ENCODE peak calls at places on chromosomes 13 and 19, in nine cellular contexts. One of them, this sample, is unnamed.

GRCh38 chr13:24459234-24459633 is 53.3 kb downstream of the PARP4 start:
- DNase-seq in GM13977: peak; percentile 65
- DNase-seq in natural killer cell treated with Interleukin-12 subunit alpha and Interleukin-12 subunit beta and Interleukin-15 and Interleukin-18, amount 100 ng/mL, for 72 hours: no peak
- DNase-seq in NCI-H1930: no peak
- DNase-seq in ovary: no peak
- DNase-seq in GM04503: peak; percentile 34
- DNase-seq in mesothelial cell of epicardium: no peak
- DNase-seq in dorsolateral prefrontal cortex: no peak
- DNase-seq in NCI-H1417 treated with DMSO at 0.1 percent for 48 hours: no peak
- DNase-seq in this sample: peak; percentile 2

GRCh38 chr13:91220872-91221271 is 126.6 kb upstream of the MIR17HG start:
- DNase-seq in GM13977: no peak
- DNase-seq in GM04503: no peak
- DNase-seq in NCI-H1930: no peak
- DNase-seq in mesothelial cell of epicardium: no peak
- DNase-seq in NCI-H1417 treated with DMSO at 0.1 percent for 48 hours: no peak
- DNase-seq in natural killer cell treated with Interleukin-12 subunit alpha and Interleukin-12 subunit beta and Interleukin-15 and Interleukin-18, amount 100 ng/mL, for 72 hours: no peak
- DNase-seq in ovary: no peak
- DNase-seq in dorsolateral prefrontal cortex: no peak
- DNase-seq in this sample: no peak

GRCh38 chr13:37621811-37622361 is 23.3 kb upstream of the POSTN start:
- DNase-seq in GM13977: no peak
- DNase-seq in GM04503: peak; percentile 61
- DNase-seq in dorsolateral prefrontal cortex: no peak
- DNase-seq in NCI-H1417 treated with DMSO at 0.1 percent for 48 hours: no peak
- DNase-seq in NCI-H1930: no peak
- DNase-seq in ovary: no peak
- DNase-seq in mesothelial cell of epicardium: no peak
- DNase-seq in natural killer cell treated with Interleukin-12 subunit alpha and Interleukin-12 subunit beta and Interleukin-15 and Interleukin-18, amount 100 ng/mL, for 72 hours: no peak
- DNase-seq in this sample: no peak

GRCh38 chr19:3062165-3063105 is at the start of gene TLE5:
- DNase-seq in NCI-H1417 treated with DMSO at 0.1 percent for 48 hours: no peak
- DNase-seq in GM04503: no peak
- DNase-seq in natural killer cell treated with Interleukin-12 subunit alpha and Interleukin-12 subunit beta and Interleukin-15 and Interleukin-18, amount 100 ng/mL, for 72 hours: peak; percentile 75
- DNase-seq in GM13977: peak; percentile 91
- DNase-seq in dorsolateral prefrontal cortex: no peak
- DNase-seq in NCI-H1930: peak; percentile 20
- DNase-seq in ovary: peak; percentile 81
- DNase-seq in mesothelial cell of epicardium: peak; percentile 39
- DNase-seq in this sample: no peak

GRCh38 chr19:47296036-47296435 is 13.6 kb upstream of the C5AR1 start:
- DNase-seq in mesothelial cell of epicardium: peak; percentile 64
- DNase-seq in GM04503: no peak
- DNase-seq in NCI-H1417 treated with DMSO at 0.1 percent for 48 hours: no peak
- DNase-seq in dorsolateral prefrontal cortex: peak; percentile 72
- DNase-seq in natural killer cell treated with Interleukin-12 subunit alpha and Interleukin-12 subunit beta and Interleukin-15 and Interleukin-18, amount 100 ng/mL, for 72 hours: peak; percentile 82
- DNase-seq in ovary: peak; percentile 63
- DNase-seq in GM13977: peak; percentile 83
- DNase-seq in NCI-H1930: peak; percentile 78
- DNase-seq in this sample: no peak

GRCh38 chr13:91698767-91699166 is 300.3 kb downstream of the GPC5 start:
- DNase-seq in mesothelial cell of epicardium: no peak
- DNase-seq in GM04503: no peak
- DNase-seq in natural killer cell treated with Interleukin-12 subunit alpha and Interleukin-12 subunit beta and Interleukin-15 and Interleukin-18, amount 100 ng/mL, for 72 hours: no peak
- DNase-seq in GM13977: no peak
- DNase-seq in dorsolateral prefrontal cortex: no peak
- DNase-seq in NCI-H1417 treated with DMSO at 0.1 percent for 48 hours: no peak
- DNase-seq in ovary: no peak
- DNase-seq in NCI-H1930: no peak
- DNase-seq in this sample: no peak

GRCh38 chr13:92602560-92602959 is 624.0 kb upstream of the GPC6 start:
- DNase-seq in NCI-H1417 treated with DMSO at 0.1 percent for 48 hours: no peak
- DNase-seq in natural killer cell treated with Interleukin-12 subunit alpha and Interleukin-12 subunit beta and Interleukin-15 and Interleukin-18, amount 100 ng/mL, for 72 hours: no peak
- DNase-seq in mesothelial cell of epicardium: no peak
- DNase-seq in GM13977: no peak
- DNase-seq in dorsolateral prefrontal cortex: no peak
- DNase-seq in ovary: no peak
- DNase-seq in NCI-H1930: no peak
- DNase-seq in GM04503: no peak
- DNase-seq in this sample: no peak

GRCh38 chr19:44643605-44644390 is at the start of gene PVR:
- DNase-seq in natural killer cell treated with Interleukin-12 subunit alpha and Interleukin-12 subunit beta and Interleukin-15 and Interleukin-18, amount 100 ng/mL, for 72 hours: peak; percentile 78
- DNase-seq in NCI-H1930: peak; percentile 65
- DNase-seq in NCI-H1417 treated with DMSO at 0.1 percent for 48 hours: peak; percentile 2
- DNase-seq in dorsolateral prefrontal cortex: peak; percentile 44
- DNase-seq in GM13977: peak; percentile 77
- DNase-seq in ovary: peak; percentile 77
- DNase-seq in mesothelial cell of epicardium: peak; percentile 49
- DNase-seq in GM04503: no peak
- DNase-seq in this sample: no peak

GRCh38 chr19:10305139-10305806 is 4.3 kb downstream of the ZGLP1 start:
- DNase-seq in GM04503: no peak
- DNase-seq in dorsolateral prefrontal cortex: peak; percentile 50
- DNase-seq in mesothelial cell of epicardium: no peak
- DNase-seq in NCI-H1417 treated with DMSO at 0.1 percent for 48 hours: no peak
- DNase-seq in natural killer cell treated with Interleukin-12 subunit alpha and Interleukin-12 subunit beta and Interleukin-15 and Interleukin-18, amount 100 ng/mL, for 72 hours: no peak
- DNase-seq in NCI-H1930: no peak
- DNase-seq in GM13977: no peak
- DNase-seq in ovary: no peak
- DNase-seq in this sample: no peak

GRCh38 chr19:3124630-3125029 is 11.2 kb upstream of the GNA15 start:
- DNase-seq in dorsolateral prefrontal cortex: no peak
- DNase-seq in GM04503: no peak
- DNase-seq in natural killer cell treated with Interleukin-12 subunit alpha and Interleukin-12 subunit beta and Interleukin-15 and Interleukin-18, amount 100 ng/mL, for 72 hours: no peak
- DNase-seq in NCI-H1417 treated with DMSO at 0.1 percent for 48 hours: no peak
- DNase-seq in ovary: no peak
- DNase-seq in mesothelial cell of epicardium: no peak
- DNase-seq in NCI-H1930: no peak
- DNase-seq in GM13977: no peak
- DNase-seq in this sample: no peak

GRCh38 chr19:3369337-3370213 is 3.2 kb downstream of the NFIC start:
- DNase-seq in ovary: peak; percentile 71
- DNase-seq in GM13977: peak; percentile 75
- DNase-seq in mesothelial cell of epicardium: no peak
- DNase-seq in dorsolateral prefrontal cortex: no peak
- DNase-seq in GM04503: no peak
- DNase-seq in NCI-H1417 treated with DMSO at 0.1 percent for 48 hours: no peak
- DNase-seq in NCI-H1930: no peak
- DNase-seq in natural killer cell treated with Interleukin-12 subunit alpha and Interleukin-12 subunit beta and Interleukin-15 and Interleukin-18, amount 100 ng/mL, for 72 hours: no peak
- DNase-seq in this sample: no peak

GRCh38 chr13:42280537-42280936 is 8.6 kb downstream of the AKAP11 start:
- DNase-seq in NCI-H1930: no peak
- DNase-seq in natural killer cell treated with Interleukin-12 subunit alpha and Interleukin-12 subunit beta and Interleukin-15 and Interleukin-18, amount 100 ng/mL, for 72 hours: no peak
- DNase-seq in GM04503: no peak
- DNase-seq in GM13977: no peak
- DNase-seq in mesothelial cell of epicardium: no peak
- DNase-seq in NCI-H1417 treated with DMSO at 0.1 percent for 48 hours: no peak
- DNase-seq in dorsolateral prefrontal cortex: no peak
- DNase-seq in ovary: no peak
- DNase-seq in this sample: no peak

This sample was measured in HS-5.